ENCODE peak calls at places on chromosome 4, in six cellular contexts. B, J, K, T, N and O are unnamed samples.

GRCh38 chr4:81351653-81352455 is 119.9 kb downstream of the RASGEF1B start:
- DNase-seq in B (peak), J (peak), K (peak), T (peak), N (peak), O (peak)

GRCh38 chr4:181684310-181684709 is 558.9 kb upstream of the TENM3 start:
- DNase-seq in B (no peak), J (no peak), K (no peak), T (no peak), N (no peak), O (no peak)

GRCh38 chr4:169621754-169622481 is 1.5 kb downstream of the CLCN3 start:
- DNase-seq in B (no peak), J (no peak), K (no peak), T (peak), N (peak), O (no peak)

GRCh38 chr4:156100651-156101050 is 147.0 kb upstream of the CTSO start:
- DNase-seq in B (no peak), J (no peak), K (no peak), T (no peak), N (no peak), O (no peak)

GRCh38 chr4:126794363-126794762 is 838.4 kb upstream of the INTU start:
- DNase-seq in B (no peak), J (no peak), K (no peak), T (no peak), N (no peak), O (no peak)

GRCh38 chr4:14743601-14744000 is 258.7 kb upstream of the CPEB2 start:
- DNase-seq in B (no peak), J (no peak), K (no peak), T (no peak), N (no peak), O (no peak)

GRCh38 chr4:8308856-8309771 is 39.6 kb downstream of the HTRA3 start:
- DNase-seq in B (no peak), J (no peak), K (no peak), T (no peak), N (no peak), O (no peak)

GRCh38 chr4:185634066-185634652 is 98.9 kb upstream of the PDLIM3 start:
- DNase-seq in B (no peak), J (peak), K (no peak), T (no peak), N (no peak), O (no peak)

GRCh38 chr4:1856920-1857699 is 1.2 kb upstream of the LETM1 start:
- DNase-seq in B (no peak), J (no peak), K (no peak), T (no peak), N (peak), O (peak)

GRCh38 chr4:165364452-165365080 is 14.2 kb upstream of the CPE start:
- DNase-seq in B (no peak), J (no peak), K (no peak), T (no peak), N (peak), O (no peak)

GRCh38 chr4:78068481-78068880 is 11.4 kb downstream of the FRAS1 start:
- DNase-seq in B (no peak), J (no peak), K (no peak), T (no peak), N (no peak), O (no peak)